ENCODE peak calls at places on chromosomes 16 and 17, in six cellular contexts. One of them, this sample, is unnamed.

GRCh38 chr17:50909765-50910661 is 43.9 kb upstream of the TOB1 start:
- DNase-seq in left cardiac atrium: no peak
- DNase-seq in tibial nerve: no peak
- DNase-seq in AG04450: no peak
- DNase-seq in uterus: no peak
- DNase-seq in brain microvascular endothelial cell: no peak
- DNase-seq in this sample: no peak

GRCh38 chr17:48181653-48182052 is 74.1 kb downstream of the SNX11 start:
- DNase-seq in tibial nerve: no peak
- DNase-seq in AG04450: no peak
- DNase-seq in left cardiac atrium: no peak
- DNase-seq in brain microvascular endothelial cell: peak
- DNase-seq in uterus: no peak
- DNase-seq in this sample: peak

GRCh38 chr16:4263504-4264436 is 9.1 kb downstream of the TFAP4 start:
- DNase-seq in uterus: peak
- DNase-seq in left cardiac atrium: peak
- DNase-seq in AG04450: peak
- DNase-seq in brain microvascular endothelial cell: peak
- DNase-seq in tibial nerve: peak
- DNase-seq in this sample: no peak

GRCh38 chr16:65697516-65697915 is 575.7 kb upstream of the CDH11 start:
- DNase-seq in uterus: no peak
- DNase-seq in left cardiac atrium: no peak
- DNase-seq in brain microvascular endothelial cell: no peak
- DNase-seq in tibial nerve: no peak
- DNase-seq in AG04450: no peak
- DNase-seq in this sample: no peak

GRCh38 chr16:72722552-72722951 is 325.4 kb downstream of the ZFHX3 start:
- DNase-seq in tibial nerve: no peak
- DNase-seq in brain microvascular endothelial cell: no peak
- DNase-seq in left cardiac atrium: no peak
- DNase-seq in AG04450: no peak
- DNase-seq in uterus: no peak
- DNase-seq in this sample: no peak

GRCh38 chr16:85149776-85150175 is 37.5 kb upstream of the CIBAR2 start:
- DNase-seq in left cardiac atrium: peak
- DNase-seq in AG04450: no peak
- DNase-seq in uterus: no peak
- DNase-seq in brain microvascular endothelial cell: no peak
- DNase-seq in tibial nerve: no peak
- DNase-seq in this sample: no peak

GRCh38 chr17:48746916-48747444 is 18.4 kb upstream of the HOXB13 start:
- DNase-seq in left cardiac atrium: no peak
- DNase-seq in AG04450: no peak
- DNase-seq in brain microvascular endothelial cell: no peak
- DNase-seq in tibial nerve: no peak
- DNase-seq in uterus: no peak
- DNase-seq in this sample: no peak

GRCh38 chr16:80366023-80366422 is 174.8 kb upstream of the DYNLRB2 start:
- DNase-seq in uterus: no peak
- DNase-seq in AG04450: no peak
- DNase-seq in left cardiac atrium: no peak
- DNase-seq in tibial nerve: no peak
- DNase-seq in brain microvascular endothelial cell: no peak
- DNase-seq in this sample: no peak

GRCh38 chr16:85390511-85391174 is 222.5 kb upstream of the GSE1 start:
- DNase-seq in uterus: peak
- DNase-seq in brain microvascular endothelial cell: peak
- DNase-seq in left cardiac atrium: peak
- DNase-seq in tibial nerve: peak
- DNase-seq in AG04450: peak
- DNase-seq in this sample: no peak

GRCh38 chr17:79051306-79051705 is 23.3 kb upstream of the ENGASE start:
- DNase-seq in uterus: no peak
- DNase-seq in brain microvascular endothelial cell: no peak
- DNase-seq in left cardiac atrium: no peak
- DNase-seq in AG04450: no peak
- DNase-seq in tibial nerve: no peak
- DNase-seq in this sample: no peak

GRCh38 chr16:1613240-1613639 is 1.1 kb downstream of the CRAMP1 start:
- DNase-seq in tibial nerve: no peak
- DNase-seq in uterus: no peak
- DNase-seq in brain microvascular endothelial cell: no peak
- DNase-seq in left cardiac atrium: no peak
- DNase-seq in AG04450: no peak
- DNase-seq in this sample: peak

GRCh38 chr17:49944451-49944850 is 24.5 kb upstream of the DLX4 start:
- DNase-seq in left cardiac atrium: no peak
- DNase-seq in tibial nerve: no peak
- DNase-seq in uterus: no peak
- DNase-seq in AG04450: no peak
- DNase-seq in brain microvascular endothelial cell: no peak
- DNase-seq in this sample: no peak

GRCh38 chr16:28932339-28933141 is 769 bp downstream of the CD19 start:
- DNase-seq in uterus: no peak
- DNase-seq in brain microvascular endothelial cell: no peak
- DNase-seq in left cardiac atrium: no peak
- DNase-seq in tibial nerve: no peak
- DNase-seq in AG04450: no peak
- DNase-seq in this sample: no peak

GRCh38 chr17:15973016-15973415 is 26.5 kb downstream of the ZSWIM7 start:
- DNase-seq in left cardiac atrium: no peak
- DNase-seq in uterus: no peak
- DNase-seq in AG04450: no peak
- DNase-seq in tibial nerve: no peak
- DNase-seq in brain microvascular endothelial cell: no peak
- DNase-seq in this sample: no peak

This sample was measured in endothelial cell of umbilical vein.